ENCODE peak calls at places on chromosomes 11 and 22, in four cellular contexts. R is pancreas, N is lower lobe of right lung, E is K562. X is an unnamed sample. For H3K27me3, the result is how much of the 10 kb centered on the place peaks cover.

GRCh38 chr11:66039765-66040164 is 9.2 kb downstream of the GAL3ST3 start:
- DNase-seq in R (no peak), N (no peak), E (no peak), X (no peak)

GRCh38 chr11:2213384-2213842 is 41.8 kb upstream of the TH start:
- DNase-seq in R (no peak), N (peak), E (peak), X (peak)

GRCh38 chr11:121661796-121662508 is 209.2 kb upstream of the SORL1-AS1 start:
- DNase-seq in R (no peak), N (no peak), E (no peak), X (no peak)

GRCh38 chr11:405323-405975 is 9.3 kb downstream of the SIGIRR start:
- DNase-seq in R (peak), N (peak), E (no peak), X (no peak)

GRCh38 chr11:84420261-84420660 is 1134.1 kb upstream of the CCDC90B start:
- DNase-seq in R (no peak), N (no peak), E (no peak), X (no peak)

GRCh38 chr11:68816917-68817419 is 24.7 kb downstream of the CPT1A start:
- DNase-seq in R (no peak), N (no peak), E (no peak), X (no peak)

GRCh38 chr11:112852141-112852853 is 108.9 kb upstream of the NCAM1 start:
- DNase-seq in R (no peak), N (no peak), E (no peak), X (no peak)

GRCh38 chr11:12287009-12287373 is 90.4 kb upstream of the PARVA start:
- DNase-seq in R (no peak), N (no peak), E (peak), X (peak)

GRCh38 chr11:25734592-25735211 is 597.2 kb upstream of the ANO3 start:
- DNase-seq in R (no peak), N (no peak), E (no peak), X (no peak)

GRCh38 chr11:64127267-64128072 is 38.4 kb downstream of the MACROD1 start:
- DNase-seq in R (no peak), N (no peak), E (no peak), X (no peak)

GRCh38 chr11:92225563-92226308 is 1.1 kb downstream of the FAT3 start:
- DNase-seq in R (no peak), N (no peak), E (no peak), X (peak)

GRCh38 chr11:92227233-92227593 is 2.6 kb downstream of the FAT3 start:
- DNase-seq in R (no peak), N (no peak), E (no peak), X (no peak)

GRCh38 chr11:92226331-92227232 is 2.0 kb downstream of the FAT3 start:
- DNase-seq in R (peak), N (no peak), E (no peak), X (no peak)

GRCh38 chr11:92225206-92225562 is 566 bp downstream of the FAT3 start:
- DNase-seq in R (no peak), N (no peak), E (no peak), X (no peak)

DNA sequence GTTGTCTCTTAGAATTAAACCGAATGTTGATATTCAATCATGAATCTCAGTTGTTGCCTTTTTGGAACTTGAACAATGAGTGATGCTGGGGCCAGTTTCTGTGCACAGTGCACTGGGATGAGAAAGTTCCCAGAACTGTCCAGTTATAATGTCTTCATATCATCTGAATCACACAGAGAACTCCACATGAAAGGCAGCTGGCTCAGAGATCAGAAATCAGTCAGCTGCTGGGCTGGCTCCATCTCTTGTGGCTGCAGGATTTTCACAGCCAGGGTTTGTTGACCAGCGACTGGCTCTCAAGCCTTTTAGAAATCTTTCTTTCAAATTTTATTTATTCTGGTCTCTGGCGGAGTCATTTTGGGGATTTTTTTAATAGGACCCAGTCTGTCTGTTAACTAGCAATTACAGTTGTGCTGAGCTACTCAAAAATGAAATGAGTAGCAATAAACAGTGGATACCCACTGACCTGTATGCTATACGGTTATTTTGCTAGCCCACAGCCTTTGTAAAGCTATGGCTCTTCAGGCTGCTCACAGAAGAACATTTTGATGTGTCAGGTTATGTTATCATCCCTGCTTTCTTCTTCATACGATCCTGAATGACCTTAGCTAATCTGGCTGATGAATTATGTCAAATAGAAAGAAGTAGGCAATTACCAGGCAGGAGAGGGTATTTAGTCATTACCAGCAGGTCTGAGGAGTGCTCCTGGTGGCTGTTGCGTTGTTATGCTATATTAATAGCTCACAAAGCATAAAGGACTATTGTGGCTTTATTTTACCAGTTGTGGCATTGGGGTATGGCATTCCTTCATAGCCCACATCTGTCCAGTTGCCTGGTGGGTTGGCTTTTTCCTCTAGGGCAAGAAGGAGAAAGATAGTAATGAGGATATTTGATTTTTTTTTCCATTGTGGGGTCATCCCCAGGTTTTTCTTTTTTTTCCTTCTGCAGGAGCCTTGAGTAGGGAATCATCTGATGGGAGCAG is 3.6 kb downstream of the FAT3 start:
- DNase-seq in R (no peak), N (no peak), E (no peak), X (no peak)
- H3K27me3 ChIP-seq in R (under half), N (half or more), E (under half), X (under half)

DNA sequence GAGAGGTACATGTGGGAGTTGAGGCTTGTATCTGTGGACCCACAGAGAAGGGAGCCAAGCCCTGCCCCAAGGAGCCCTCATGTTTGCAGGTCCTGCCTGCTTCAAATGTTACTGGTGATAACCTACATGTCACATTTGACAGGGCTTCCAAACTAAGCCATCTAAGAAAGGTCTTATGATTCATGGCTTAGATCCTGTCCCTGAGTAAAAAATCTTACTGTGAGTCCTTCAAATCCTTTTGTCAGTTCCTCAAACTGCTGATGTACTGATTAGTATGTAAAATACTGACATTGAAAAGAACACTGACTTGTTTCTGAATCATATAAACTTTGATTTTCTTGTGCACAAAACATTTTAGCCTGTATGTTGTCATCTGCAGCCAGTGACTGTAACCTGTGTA is 1.0 kb upstream of the PANX1 start:
- DNase-seq in R (no peak), N (no peak), E (no peak), X (no peak)
- H3K4me3 ChIP-seq in R (peak), N (peak), E (no peak), X (peak)

DNA sequence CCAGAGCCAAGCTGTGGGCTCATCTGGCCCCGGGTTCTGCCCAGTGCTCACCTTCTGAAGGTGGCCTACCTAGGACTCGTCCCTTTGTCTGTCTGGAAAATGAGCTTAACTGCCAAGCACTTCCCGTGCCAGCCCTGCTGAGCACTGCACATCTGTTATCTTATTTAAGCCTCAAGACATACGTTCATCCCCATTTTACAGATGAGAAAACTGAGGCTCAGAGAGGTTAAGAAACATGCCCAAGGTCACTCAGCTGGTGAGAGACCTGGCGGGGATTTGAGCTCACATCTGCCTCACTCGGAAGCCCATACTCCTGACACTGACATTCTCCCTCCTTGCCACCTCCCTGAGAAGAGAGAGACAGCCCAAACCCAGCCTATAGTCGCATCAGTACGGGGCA is 226.2 kb downstream of the MN1 start:
- DNase-seq in R (no peak), N (no peak), E (no peak), X (no peak)
- H3K27me3 ChIP-seq in R (under half), N (under half), E (under half), X (under half)

DNA sequence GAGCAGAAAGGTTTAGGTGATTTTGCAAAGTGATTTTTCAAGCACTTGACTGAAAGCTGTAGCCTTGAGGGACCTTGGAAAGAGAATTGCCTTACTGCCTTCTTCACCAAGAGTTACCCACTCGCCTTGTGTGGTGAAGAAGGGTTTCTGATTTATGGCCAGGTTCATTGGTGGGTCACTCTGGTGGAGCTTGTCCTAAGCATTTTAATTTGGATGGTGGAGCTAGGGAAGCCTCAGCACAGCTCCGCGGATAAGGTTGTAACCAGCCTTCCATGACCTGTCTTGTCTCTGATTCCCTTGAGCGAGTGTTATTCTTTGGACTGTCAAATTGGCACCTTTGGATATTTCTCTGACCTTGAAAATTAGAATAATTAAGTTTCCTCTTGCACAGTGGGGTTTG is 226.5 kb downstream of the FAT3 start:
- DNase-seq in R (no peak), N (no peak), E (no peak), X (no peak)
- H3K4me3 ChIP-seq in R (no peak), N (no peak), E (no peak), X (no peak)

DNA sequence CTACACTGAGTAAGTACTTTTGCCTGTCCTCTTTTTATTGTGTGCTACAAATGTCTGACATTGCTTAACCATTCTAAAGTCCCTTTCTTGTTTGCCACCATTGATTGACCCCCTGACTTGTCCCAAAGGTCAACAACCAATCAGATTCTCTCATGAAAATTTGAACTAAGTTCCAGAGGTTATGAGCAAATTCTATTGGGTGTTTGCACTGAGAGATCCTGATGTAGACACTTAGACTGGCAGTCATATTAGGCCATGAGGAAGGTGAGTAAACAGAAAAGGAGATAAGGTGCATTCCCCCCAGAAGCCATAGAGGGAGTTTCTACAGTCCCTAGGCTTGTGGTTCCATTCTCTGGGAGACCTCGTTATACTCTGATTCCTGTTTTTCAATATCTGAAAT is 101.3 kb upstream of the E2F8 start:
- DNase-seq in R (no peak), N (no peak), E (no peak), X (no peak)
- H3K27me3 ChIP-seq in R (under half), N (under half), E (under half), X (under half)

GRCh38 chr11:95349345-95349942 is 118.4 kb upstream of the SESN3 start:
- DNase-seq in R (no peak), N (no peak), E (no peak), X (no peak)

GRCh38 chr11:95345651-95346050 is 114.6 kb upstream of the SESN3 start:
- DNase-seq in R (no peak), N (no peak), E (no peak), X (no peak)

GRCh38 chr11:95346207-95346718 is 115.3 kb upstream of the SESN3 start:
- DNase-seq in R (no peak), N (no peak), E (no peak), X (no peak)

GRCh38 chr11:95341246-95341645 is 110.2 kb upstream of the SESN3 start:
- DNase-seq in R (no peak), N (peak), E (no peak), X (no peak)

DNA sequence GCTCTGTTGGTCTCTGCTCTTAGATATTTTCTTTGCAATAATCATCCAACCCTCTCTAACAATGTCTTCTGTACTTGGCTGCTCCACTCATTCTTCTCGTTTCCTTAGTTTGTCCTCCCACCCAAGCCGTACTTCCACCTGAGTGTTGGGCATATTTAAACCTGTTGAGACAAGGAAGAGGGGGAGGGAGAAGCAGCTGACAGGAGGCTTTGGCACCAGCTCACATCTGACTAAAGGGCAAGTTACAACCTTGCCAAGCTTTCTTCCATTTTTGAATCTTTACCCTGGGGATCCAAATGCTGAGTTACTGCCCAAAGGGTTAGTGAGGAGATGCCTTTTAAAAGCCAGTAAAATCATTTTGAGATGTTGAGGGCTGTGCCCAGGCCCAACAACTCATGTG is 114.2 kb upstream of the SESN3 start:
- DNase-seq in R (no peak), N (no peak), E (no peak), X (peak)
- H3K4me3 ChIP-seq in R (no peak), N (no peak), E (no peak), X (no peak)

GRCh38 chr22:22576244-22576988 is 17.4 kb upstream of the PRAME start:
- DNase-seq in R (peak), N (no peak), E (peak), X (no peak)

GRCh38 chr22:22583030-22583429 is 24.0 kb upstream of the PRAME start:
- DNase-seq in R (no peak), N (no peak), E (no peak), X (no peak)

GRCh38 chr22:22576989-22577427 is 17.9 kb upstream of the PRAME start:
- DNase-seq in R (no peak), N (no peak), E (no peak), X (no peak)

GRCh38 chr22:22579869-22580604 is 21.0 kb upstream of the PRAME start:
- DNase-seq in R (no peak), N (no peak), E (no peak), X (no peak)

DNA sequence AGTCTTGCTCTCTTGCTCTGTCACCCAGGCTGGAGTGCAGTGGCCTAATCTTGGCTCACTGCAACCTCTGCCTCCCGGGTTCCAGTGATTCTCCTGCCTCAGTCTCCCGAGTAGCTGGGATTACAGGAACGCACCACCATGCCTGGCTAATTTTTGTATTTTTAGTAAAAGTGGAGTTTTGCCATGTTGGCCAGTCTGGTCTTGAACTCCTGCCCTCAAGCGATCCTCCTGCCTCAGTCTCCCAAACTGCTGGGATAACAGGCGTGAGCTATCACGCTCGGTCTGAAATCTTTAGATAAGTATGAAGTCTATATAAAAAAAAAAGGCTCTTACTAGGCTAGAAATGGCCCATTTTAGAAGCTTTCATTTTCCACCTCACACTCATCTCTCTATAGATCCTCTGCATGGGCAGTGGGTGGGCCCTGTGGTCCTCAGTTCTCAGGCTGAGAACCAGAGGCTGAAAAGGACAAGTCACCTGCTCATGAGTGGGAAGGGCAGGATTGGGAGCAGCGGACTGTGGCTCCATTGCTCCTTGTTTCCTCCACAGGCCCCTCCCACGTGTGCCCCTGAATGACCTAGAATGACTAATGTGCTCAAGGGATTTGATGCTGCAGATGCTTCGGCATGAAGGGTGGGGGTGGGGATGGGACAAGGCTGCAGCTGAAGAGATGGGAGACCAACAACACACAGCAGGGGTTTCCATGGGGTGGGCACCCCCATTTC is 19.8 kb upstream of the PRAME start:
- DNase-seq in R (no peak), N (no peak), E (peak), X (no peak)
- H3K27me3 ChIP-seq in R (under half), N (under half), E (under half), X (under half)

GRCh38 chr11:78221396-78222315 is 32.9 kb downstream of the USP35 start:
- DNase-seq in R (no peak), N (no peak), E (no peak), X (no peak)
- H3K4me3 ChIP-seq in R (no peak), N (no peak), E (no peak), X (no peak)